ENCODE peak calls at places on chromosomes 2 and 18, in four cellular contexts. One of them, this sample, is unnamed.

GRCh38 chr2:81324046-81324445 is 1019.5 kb upstream of the LRRTM1 start:
- DNase-seq in transverse colon: no peak
- DNase-seq in prostate gland: no peak
- DNase-seq in Panc1: no peak
- DNase-seq in this sample: no peak

GRCh38 chr2:73238149-73238548 is 4.0 kb downstream of the CCT7 start:
- DNase-seq in Panc1: no peak
- DNase-seq in transverse colon: no peak
- DNase-seq in prostate gland: no peak
- DNase-seq in this sample: no peak

GRCh38 chr2:241257419-241258032 is 57.9 kb downstream of the HDLBP start:
- DNase-seq in transverse colon: no peak
- DNase-seq in Panc1: no peak
- DNase-seq in prostate gland: no peak
- DNase-seq in this sample: no peak

GRCh38 chr18:79400091-79400590 is 4.4 kb downstream of the NFATC1 start:
- DNase-seq in transverse colon: peak; percentile 73
- DNase-seq in Panc1: no peak
- DNase-seq in prostate gland: peak; percentile 74
- DNase-seq in this sample: no peak

GRCh38 chr2:210261996-210262510 is 36.8 kb upstream of the ACADL start:
- DNase-seq in Panc1: no peak
- DNase-seq in transverse colon: no peak
- DNase-seq in prostate gland: no peak
- DNase-seq in this sample: no peak

GRCh38 chr18:46301571-46301970 is 197.4 kb downstream of the HAUS1 start:
- DNase-seq in transverse colon: no peak
- DNase-seq in Panc1: no peak
- DNase-seq in prostate gland: no peak
- DNase-seq in this sample: no peak

GRCh38 chr2:105934467-105934866 is 189.8 kb downstream of the NCK2 start:
- DNase-seq in transverse colon: no peak
- DNase-seq in Panc1: no peak
- DNase-seq in prostate gland: no peak
- DNase-seq in this sample: no peak

GRCh38 chr2:232352511-232353091 is 25.9 kb upstream of the ALPP start:
- DNase-seq in transverse colon: no peak
- DNase-seq in prostate gland: no peak
- DNase-seq in Panc1: no peak
- DNase-seq in this sample: no peak

GRCh38 chr2:206915136-206915535 is 24.2 kb upstream of the CPO start:
- DNase-seq in Panc1: peak; percentile 92
- DNase-seq in prostate gland: no peak
- DNase-seq in transverse colon: no peak
- DNase-seq in this sample: no peak

GRCh38 chr2:196233033-196233807 is 61.8 kb upstream of the STK17B start:
- DNase-seq in Panc1: no peak
- DNase-seq in prostate gland: peak; percentile 80
- DNase-seq in transverse colon: peak; percentile 44
- DNase-seq in this sample: no peak

GRCh38 chr2:68709421-68709911 is 25.1 kb upstream of the ARHGAP25 start:
- DNase-seq in transverse colon: no peak
- DNase-seq in Panc1: peak; percentile 48
- DNase-seq in prostate gland: no peak
- DNase-seq in this sample: peak; percentile 81

GRCh38 chr2:127220102-127220806 is at the start of gene CYP27C1:
- DNase-seq in prostate gland: no peak
- DNase-seq in Panc1: no peak
- DNase-seq in transverse colon: no peak
- DNase-seq in this sample: no peak

GRCh38 chr18:23943104-23943503 is 71.5 kb upstream of the TTC39C start:
- DNase-seq in Panc1: no peak
- DNase-seq in transverse colon: no peak
- DNase-seq in prostate gland: no peak
- DNase-seq in this sample: no peak

GRCh38 chr2:99980200-99980599 is 162.2 kb downstream of the AFF3 start:
- DNase-seq in prostate gland: no peak
- DNase-seq in Panc1: no peak
- DNase-seq in transverse colon: no peak
- DNase-seq in this sample: no peak

GRCh38 chr18:24200899-24201298 is 62.0 kb downstream of the CABYR start:
- DNase-seq in transverse colon: no peak
- DNase-seq in prostate gland: no peak
- DNase-seq in Panc1: no peak
- DNase-seq in this sample: no peak

GRCh38 chr2:96138146-96139145 is at the start of gene ASTL:
- DNase-seq in Panc1: no peak
- DNase-seq in prostate gland: no peak
- DNase-seq in transverse colon: peak; percentile 87
- DNase-seq in this sample: no peak

GRCh38 chr2:166572958-166573357 is 78.9 kb upstream of the SCN7A start:
- DNase-seq in prostate gland: no peak
- DNase-seq in transverse colon: no peak
- DNase-seq in Panc1: no peak
- DNase-seq in this sample: no peak

GRCh38 chr2:232776435-232776834 is at the start of gene KCNJ13:
- DNase-seq in prostate gland: no peak
- DNase-seq in transverse colon: no peak
- DNase-seq in Panc1: no peak
- DNase-seq in this sample: no peak

GRCh38 chr2:112754562-112754961 is 9.8 kb downstream of the CKAP2L start:
- DNase-seq in prostate gland: no peak
- DNase-seq in Panc1: no peak
- DNase-seq in transverse colon: no peak
- DNase-seq in this sample: no peak

GRCh38 chr2:127305985-127306585 is 12.1 kb upstream of the ERCC3 start:
- DNase-seq in prostate gland: no peak
- DNase-seq in transverse colon: no peak
- DNase-seq in Panc1: no peak
- DNase-seq in this sample: no peak

GRCh38 chr2:158664987-158665386 is 130.1 kb upstream of the DAPL1 start:
- DNase-seq in transverse colon: no peak
- DNase-seq in Panc1: no peak
- DNase-seq in prostate gland: no peak
- DNase-seq in this sample: peak; percentile 66
- H3K36me3 ChIP-seq in transverse colon: peaks cover 6% of the 10 kb centered on the region
- H3K36me3 ChIP-seq in Panc1: peaks cover 14% of the 10 kb centered on the region
- H3K36me3 ChIP-seq in prostate gland: no peaks in the 10 kb centered on the region
- H3K36me3 ChIP-seq in this sample: peaks cover 59% of the 10 kb centered on the region

DNA sequence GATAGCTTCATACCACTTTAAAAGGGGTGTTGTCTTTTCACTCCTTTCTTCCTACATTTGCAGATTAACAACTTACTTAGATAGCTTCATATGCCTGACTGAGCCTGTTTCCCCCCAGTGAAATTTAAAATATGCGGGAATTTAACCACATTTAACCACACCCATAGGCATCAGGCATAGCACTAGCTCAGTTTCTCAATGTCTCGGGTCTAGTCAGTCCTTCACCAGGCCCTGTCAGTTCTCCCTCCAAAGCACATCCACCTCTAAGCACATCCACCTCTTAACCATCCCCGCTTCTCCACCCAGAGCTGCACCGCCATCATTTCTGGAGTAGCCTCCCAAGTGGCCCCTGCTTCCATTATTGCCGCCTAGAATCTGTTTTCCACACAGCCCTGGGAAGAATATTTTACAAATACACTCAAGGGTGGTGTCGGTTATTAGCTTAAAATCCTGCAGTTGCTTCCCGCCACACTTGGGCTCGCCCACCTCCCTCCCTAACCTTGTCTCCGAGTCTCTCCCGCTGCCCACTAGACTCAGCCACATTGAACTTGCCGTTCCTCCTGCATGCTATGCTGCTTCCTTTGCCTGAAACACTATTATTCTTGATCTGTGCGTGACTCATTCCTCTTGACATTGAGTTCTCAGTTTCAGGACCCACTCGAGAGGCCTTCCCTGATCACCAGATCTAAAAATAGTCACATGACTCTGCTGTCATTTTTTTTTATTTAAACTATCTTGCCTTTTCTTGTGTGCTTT is 68.3 kb downstream of the SPTBN1 start:
- DNase-seq in Panc1: no peak
- DNase-seq in transverse colon: no peak
- DNase-seq in prostate gland: no peak
- DNase-seq in this sample: no peak
- TF ChIP-seq POLR2AphosphoS5 in Panc1: no peak
- TF ChIP-seq POLR2AphosphoS5 in transverse colon: no peak
- TF ChIP-seq POLR2AphosphoS5 in prostate gland: no peak
- TF ChIP-seq POLR2AphosphoS5 in this sample: no peak

GRCh38 chr2:131076707-131077106 is 16.6 kb downstream of the FAM168B start:
- DNase-seq in prostate gland: no peak
- DNase-seq in Panc1: no peak
- DNase-seq in transverse colon: no peak
- DNase-seq in this sample: no peak

GRCh38 chr2:131077182-131077846 is 15.9 kb downstream of the FAM168B start:
- DNase-seq in prostate gland: no peak
- DNase-seq in transverse colon: no peak
- DNase-seq in Panc1: no peak
- DNase-seq in this sample: no peak

GRCh38 chr2:131081190-131081589 is 12.1 kb downstream of the FAM168B start:
- DNase-seq in transverse colon: no peak
- DNase-seq in prostate gland: no peak
- DNase-seq in Panc1: no peak
- DNase-seq in this sample: no peak

DNA sequence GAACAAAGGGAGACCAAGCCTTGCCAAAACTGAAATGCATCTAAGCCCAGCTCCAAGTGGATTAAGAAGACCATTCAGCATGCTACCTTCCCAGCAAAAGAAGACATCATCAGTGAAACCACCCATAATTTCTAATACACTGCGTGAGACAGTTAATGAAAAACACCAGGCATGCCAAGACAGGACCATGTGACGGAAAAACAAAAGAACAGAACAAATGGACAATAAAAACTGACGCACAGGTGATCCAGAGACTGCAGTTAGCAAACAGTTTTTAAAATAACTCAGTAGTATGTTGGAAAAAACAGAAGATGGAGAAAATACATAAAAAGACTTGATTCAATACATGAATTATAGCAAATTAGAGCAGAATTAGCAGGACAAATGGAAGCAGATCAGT is 15.3 kb downstream of the FAM168B start:
- DNase-seq in prostate gland: peak; percentile 9
- DNase-seq in transverse colon: no peak
- DNase-seq in Panc1: no peak
- DNase-seq in this sample: no peak
- H3K36me3 ChIP-seq in prostate gland: peaks cover 13% of the 10 kb centered on the region
- H3K36me3 ChIP-seq in transverse colon: peaks cover 61% of the 10 kb centered on the region
- H3K36me3 ChIP-seq in Panc1: peaks cover 33% of the 10 kb centered on the region
- H3K36me3 ChIP-seq in this sample: peaks cover 82% of the 10 kb centered on the region

DNA sequence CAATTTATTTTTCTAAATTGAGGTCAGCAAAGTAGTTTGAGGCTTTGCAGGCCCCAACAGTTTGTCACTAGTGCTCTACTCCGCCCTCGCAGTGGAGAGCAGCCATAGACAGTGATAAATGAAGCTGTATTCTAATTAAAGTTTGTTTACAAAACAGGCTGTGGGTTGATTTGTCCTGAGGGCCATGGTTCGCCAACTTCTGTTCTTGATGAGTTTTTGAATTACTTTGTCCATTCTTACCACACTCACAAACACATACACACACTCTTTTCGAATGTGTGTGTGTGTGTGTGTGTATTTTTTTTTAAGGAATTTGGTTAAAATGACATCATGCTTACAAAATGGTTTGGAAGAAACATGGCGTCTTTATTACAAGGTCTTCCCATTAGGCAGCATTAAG is 68.6 kb downstream of the MTCL1 start:
- DNase-seq in transverse colon: no peak
- DNase-seq in prostate gland: no peak
- DNase-seq in Panc1: no peak
- DNase-seq in this sample: no peak
- TF ChIP-seq POLR2AphosphoS5 in transverse colon: peak; percentile 64
- TF ChIP-seq POLR2AphosphoS5 in prostate gland: no peak
- TF ChIP-seq POLR2AphosphoS5 in Panc1: no peak
- TF ChIP-seq POLR2AphosphoS5 in this sample: no peak

DNA sequence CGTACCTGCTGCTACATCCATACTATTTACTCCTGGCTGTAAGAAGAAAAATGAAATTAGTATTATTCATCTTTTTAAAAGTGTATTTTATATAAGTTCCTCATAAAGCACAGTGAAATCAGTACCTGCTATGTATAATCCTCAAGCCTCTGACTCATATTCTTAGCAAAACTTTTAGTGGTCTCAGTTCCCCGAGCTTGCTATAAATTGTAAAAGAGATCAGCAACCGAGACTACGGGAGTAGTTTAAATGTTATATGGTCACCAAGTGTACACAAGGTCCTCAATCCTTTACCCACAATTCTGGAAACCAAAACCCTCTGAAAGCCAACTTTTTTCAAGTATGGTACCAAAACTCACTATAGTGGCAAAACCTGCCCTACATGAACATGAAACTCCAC is 24.2 kb downstream of the PRPF40A start:
- DNase-seq in Panc1: no peak
- DNase-seq in transverse colon: no peak
- DNase-seq in prostate gland: no peak
- DNase-seq in this sample: no peak
- H3K36me3 ChIP-seq in Panc1: peaks cover 16% of the 10 kb centered on the region
- H3K36me3 ChIP-seq in transverse colon: peaks cover 6% of the 10 kb centered on the region
- H3K36me3 ChIP-seq in prostate gland: no peaks in the 10 kb centered on the region
- H3K36me3 ChIP-seq in this sample: peaks cover 25% of the 10 kb centered on the region

DNA sequence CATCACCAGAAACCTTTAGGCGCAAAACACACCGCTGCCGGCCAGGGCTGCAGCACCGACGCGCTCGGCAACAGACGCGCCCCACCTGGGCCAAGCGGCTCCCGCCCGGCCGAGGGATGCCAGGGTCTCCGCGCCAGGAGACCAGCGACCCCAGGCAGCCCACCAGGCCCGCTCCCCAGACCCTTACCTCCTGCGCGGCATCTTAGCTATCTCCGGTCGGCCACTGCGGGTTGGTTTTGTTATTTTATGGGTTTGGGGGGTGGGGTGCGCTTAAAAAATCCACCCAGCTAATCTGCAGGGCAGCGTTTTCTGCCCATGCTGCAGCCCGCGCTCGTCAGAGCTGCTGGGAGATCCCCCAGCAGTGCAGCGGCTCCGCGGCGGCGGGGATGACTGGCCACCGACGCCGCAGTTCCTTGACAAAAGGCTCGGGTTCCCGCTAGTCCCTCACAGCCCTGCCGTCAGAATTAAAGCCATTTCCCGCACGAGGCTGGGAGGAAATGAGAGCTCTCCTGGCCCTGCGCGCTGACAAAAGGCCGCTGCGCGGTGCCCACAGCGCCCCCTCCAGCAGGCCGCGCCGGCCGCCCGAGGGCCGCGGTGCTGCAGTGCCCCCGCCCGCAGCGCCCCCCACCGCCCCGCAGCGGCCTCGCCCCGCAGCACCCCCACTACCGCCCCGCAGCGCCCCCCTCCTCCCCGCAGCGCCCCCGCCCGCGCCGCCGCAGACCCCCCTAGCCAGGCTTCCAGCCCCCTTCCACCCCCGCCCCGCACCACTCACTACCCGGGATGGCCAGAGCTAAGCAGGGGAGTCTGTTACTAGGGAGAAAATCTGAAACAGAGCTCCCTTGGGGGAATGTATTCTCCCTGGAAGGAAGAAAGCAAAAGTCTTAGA is at the start of gene ADD2:
- DNase-seq in transverse colon: peak; percentile 9
- DNase-seq in Panc1: no peak
- DNase-seq in prostate gland: no peak
- DNase-seq in this sample: no peak
- TF ChIP-seq POLR2AphosphoS5 in transverse colon: no peak
- TF ChIP-seq POLR2AphosphoS5 in Panc1: no peak
- TF ChIP-seq POLR2AphosphoS5 in prostate gland: no peak
- TF ChIP-seq POLR2AphosphoS5 in this sample: no peak

GRCh38 chr2:208285853-208286252 is 19.8 kb downstream of the PIKFYVE start:
- DNase-seq in Panc1: no peak
- DNase-seq in prostate gland: no peak
- DNase-seq in transverse colon: no peak
- DNase-seq in this sample: no peak
- H3K36me3 ChIP-seq in Panc1: peaks cover 27% of the 10 kb centered on the region
- H3K36me3 ChIP-seq in prostate gland: peaks cover 8% of the 10 kb centered on the region
- H3K36me3 ChIP-seq in transverse colon: peaks cover 41% of the 10 kb centered on the region
- H3K36me3 ChIP-seq in this sample: peaks cover 77% of the 10 kb centered on the region